ENCODE peak calls at places on chromosomes 2 and 18, in eight cellular contexts. S is neuronal stem cell; U is CD4-positive, CD25-positive, alpha-beta regulatory T cell; P is H1; Y is adipocyte; M is fibroblast of lung; Q is hepatocyte; H is SK-N-SH. L is an unnamed sample.

GRCh38 chr2:9377461-9378097 is 45.7 kb downstream of the ITGB1BP1 start:
- DNase-seq in S (no peak), U (no peak), P (no peak), Y (no peak), M (no peak), Q (no peak), H (no peak), L (no peak)

GRCh38 chr18:47323158-47323557 is 71.7 kb upstream of the SKOR2 start:
- DNase-seq in S (no peak), U (no peak), P (no peak), Y (no peak), M (peak; percentile 25), Q (no peak), H (no peak), L (no peak)

GRCh38 chr2:29187926-29188325 is 72.7 kb downstream of the CLIP4 start:
- DNase-seq in S (no peak), U (no peak), P (no peak), Y (peak; percentile 39), M (peak; percentile 73), Q (no peak), H (no peak), L (no peak)

GRCh38 chr18:27735117-27735516 is 441.8 kb downstream of the CDH2 start:
- DNase-seq in S (no peak), U (no peak), P (no peak), Y (no peak), M (no peak), Q (no peak), H (no peak), L (no peak)

GRCh38 chr2:55922488-55922887 is 1.1 kb downstream of the EFEMP1 start:
- DNase-seq in S (peak; percentile 23), U (no peak), P (peak; percentile 48), Y (no peak), M (peak; percentile 61), Q (peak; percentile 36), H (no peak), L (no peak)

GRCh38 chr2:164843346-164843841 is 1.8 kb upstream of the COBLL1 start:
- DNase-seq in S (no peak), U (no peak), P (no peak), Y (peak; percentile 44), M (no peak), Q (peak; percentile 42), H (no peak), L (no peak)

GRCh38 chr2:240644171-240644651 is 18.9 kb downstream of the GPR35 start:
- DNase-seq in S (no peak), U (no peak), P (peak; percentile 31), Y (no peak), M (no peak), Q (no peak), H (peak; percentile 32), L (no peak)

GRCh38 chr18:267380-267687 is 513 bp downstream of the THOC1 start:
- DNase-seq in S (no peak), U (no peak), P (no peak), Y (no peak), M (no peak), Q (peak; percentile 62), H (no peak), L (no peak)

GRCh38 chr2:182047544-182047943 is 61.9 kb downstream of the PPP1R1C start:
- DNase-seq in S (no peak), U (no peak), P (no peak), Y (peak; percentile 54), M (no peak), Q (no peak), H (no peak), L (no peak)

GRCh38 chr2:126678278-126679073 is 22.5 kb downstream of the GYPC start:
- DNase-seq in S (no peak), U (no peak), P (no peak), Y (no peak), M (no peak), Q (no peak), H (no peak), L (no peak)

GRCh38 chr2:162840598-162841246 is 2.2 kb upstream of the KCNH7 start:
- DNase-seq in S (peak; percentile 93), U (no peak), P (peak; percentile 81), Y (peak; percentile 76), M (peak; percentile 78), Q (peak; percentile 90), H (no peak), L (no peak)

GRCh38 chr18:36772339-36772738 is 56.5 kb downstream of the TPGS2 start:
- DNase-seq in S (no peak), U (no peak), P (no peak), Y (peak; percentile 37), M (peak; percentile 58), Q (no peak), H (no peak), L (no peak)

DNA sequence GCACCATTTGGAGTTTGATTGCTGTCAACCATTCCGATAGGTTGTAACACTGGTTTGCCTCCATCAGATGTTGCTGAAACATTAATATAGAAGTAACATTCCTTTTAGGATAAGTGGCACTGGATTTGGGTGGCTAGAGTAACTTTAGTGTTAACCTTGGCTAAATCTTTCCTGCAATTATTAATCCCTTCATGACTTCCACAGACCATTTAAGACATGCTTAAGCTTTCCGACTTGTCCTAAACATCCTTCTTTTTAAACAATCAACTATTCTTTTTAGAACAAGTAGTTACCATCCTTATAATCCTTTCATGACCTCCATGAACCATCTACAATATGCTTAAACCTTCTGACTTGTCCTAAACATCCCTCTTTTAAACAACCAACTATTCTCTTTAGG is 465.5 kb downstream of the DCDC2C start:
- DNase-seq in S (no peak), U (no peak), P (no peak), Y (no peak), M (no peak), Q (no peak), H (no peak), L (no peak)
- H3K9me3 ChIP-seq in S (peaks cover 4% of the 10 kb centered on the region), U (peaks cover 9% of the 10 kb centered on the region), P (peaks cover 26% of the 10 kb centered on the region), Y (peaks cover 37% of the 10 kb centered on the region), M (no peaks in the 10 kb centered on the region), Q (no peaks in the 10 kb centered on the region), H (peaks cover 35% of the 10 kb centered on the region), L (no peaks in the 10 kb centered on the region)

DNA sequence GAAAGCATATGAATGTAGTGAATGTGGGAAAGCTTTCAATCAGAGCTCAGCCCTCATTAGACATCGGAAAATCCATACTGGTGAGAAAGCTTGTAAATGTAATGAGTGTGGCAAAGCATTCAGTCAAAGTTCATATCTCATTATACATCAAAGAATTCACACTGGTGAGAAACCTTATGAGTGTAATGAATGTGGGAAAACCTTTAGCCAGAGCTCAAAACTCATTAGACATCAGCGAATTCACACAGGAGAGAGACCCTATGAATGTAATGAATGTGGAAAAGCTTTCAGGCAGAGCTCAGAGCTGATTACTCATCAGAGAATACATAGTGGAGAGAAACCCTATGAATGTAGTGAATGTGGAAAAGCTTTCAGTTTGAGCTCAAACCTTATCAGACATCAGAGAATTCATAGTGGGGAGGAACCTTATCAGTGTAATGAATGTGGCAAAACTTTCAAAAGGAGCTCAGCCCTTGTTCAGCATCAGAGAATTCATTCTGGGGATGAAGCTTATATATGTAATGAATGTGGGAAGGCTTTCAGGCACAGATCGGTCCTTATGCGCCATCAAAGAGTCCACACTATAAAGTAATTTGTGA is 5.0 kb downstream of the ZNF397 start:
- DNase-seq in S (no peak), U (no peak), P (no peak), Y (no peak), M (no peak), Q (no peak), H (no peak), L (no peak)
- H3K9me3 ChIP-seq in S (peaks cover 5% of the 10 kb centered on the region), U (peaks cover 23% of the 10 kb centered on the region), P (no peaks in the 10 kb centered on the region), Y (peaks cover 80% of the 10 kb centered on the region), M (peaks cover 3% of the 10 kb centered on the region), Q (no peaks in the 10 kb centered on the region), H (no peaks in the 10 kb centered on the region), L (no peaks in the 10 kb centered on the region)

GRCh38 chr18:45801396-45802004 is 24.0 kb upstream of the SIGLEC15 start:
- DNase-seq in S (no peak), U (no peak), P (no peak), Y (no peak), M (no peak), Q (no peak), H (no peak), L (no peak)
- H3K9me3 ChIP-seq in S (peaks cover 5% of the 10 kb centered on the region), U (peaks cover 5% of the 10 kb centered on the region), P (peaks cover 16% of the 10 kb centered on the region), Y (peaks cover 22% of the 10 kb centered on the region), M (no peaks in the 10 kb centered on the region), Q (peaks cover 7% of the 10 kb centered on the region), H (peaks cover 16% of the 10 kb centered on the region), L (no peaks in the 10 kb centered on the region)

GRCh38 chr2:16210841-16211240 is 270.5 kb downstream of the MYCN start:
- DNase-seq in S (no peak), U (no peak), P (no peak), Y (no peak), M (no peak), Q (no peak), H (no peak), L (no peak)

GRCh38 chr2:16209799-16210198 is 269.4 kb downstream of the MYCN start:
- DNase-seq in S (no peak), U (no peak), P (no peak), Y (no peak), M (no peak), Q (no peak), H (no peak), L (no peak)

GRCh38 chr2:16212321-16212720 is 272.0 kb downstream of the MYCN start:
- DNase-seq in S (no peak), U (no peak), P (no peak), Y (no peak), M (no peak), Q (no peak), H (no peak), L (no peak)

GRCh38 chr2:16208921-16209320 is 268.6 kb downstream of the MYCN start:
- DNase-seq in S (no peak), U (no peak), P (no peak), Y (no peak), M (no peak), Q (no peak), H (no peak), L (no peak)

DNA sequence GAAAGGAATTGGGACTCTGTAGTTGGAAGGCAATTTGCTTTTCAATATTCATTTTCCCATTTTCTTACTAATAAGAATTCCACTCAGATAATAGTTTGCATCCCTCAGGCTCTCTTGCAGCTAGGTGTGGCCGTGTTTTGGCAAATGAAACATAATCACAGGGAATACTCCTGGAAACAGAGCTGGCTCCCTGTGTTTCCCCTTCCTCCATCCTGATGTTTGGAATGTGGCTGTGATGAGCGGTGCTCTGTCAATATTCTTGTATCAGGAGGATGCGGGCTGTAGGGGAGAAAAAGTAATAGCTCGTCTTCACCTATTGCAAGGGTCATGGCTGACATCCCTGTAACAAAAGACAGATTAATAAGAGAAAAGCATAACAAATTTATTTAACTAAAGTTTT is 271.0 kb downstream of the MYCN start:
- DNase-seq in S (no peak), U (no peak), P (no peak), Y (no peak), M (no peak), Q (no peak), H (no peak), L (no peak)
- H3K9me3 ChIP-seq in S (peaks cover 3% of the 10 kb centered on the region), U (no peaks in the 10 kb centered on the region), P (no peaks in the 10 kb centered on the region), Y (peaks cover 11% of the 10 kb centered on the region), M (no peaks in the 10 kb centered on the region), Q (no peaks in the 10 kb centered on the region), H (no peaks in the 10 kb centered on the region), L (no peaks in the 10 kb centered on the region)

DNA sequence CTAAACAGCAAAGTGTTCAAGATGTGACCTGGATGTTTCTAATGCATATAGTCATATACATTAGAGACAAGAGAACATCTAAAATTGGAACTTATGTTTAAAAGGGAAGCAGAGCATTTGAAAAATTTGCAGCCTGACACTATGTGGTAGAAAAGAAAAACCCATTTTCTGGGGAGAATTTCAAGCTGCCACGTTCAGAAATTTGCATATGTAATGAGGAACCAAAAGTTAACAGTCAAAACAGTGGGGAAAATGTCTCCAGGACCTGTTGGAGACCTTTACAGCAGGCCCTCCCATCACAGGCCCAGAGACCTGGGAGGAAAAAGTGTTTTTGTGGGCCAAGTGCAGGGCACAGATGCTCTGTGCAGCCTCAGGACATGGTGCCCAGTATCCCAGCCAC is 8.2 kb upstream of the TMEM18 start:
- DNase-seq in S (no peak), U (no peak), P (no peak), Y (no peak), M (no peak), Q (no peak), H (no peak), L (no peak)
- H3K9me3 ChIP-seq in S (peaks cover 6% of the 10 kb centered on the region), U (peaks cover 32% of the 10 kb centered on the region), P (peaks cover 18% of the 10 kb centered on the region), Y (peaks cover 34% of the 10 kb centered on the region), M (no peaks in the 10 kb centered on the region), Q (no peaks in the 10 kb centered on the region), H (no peaks in the 10 kb centered on the region), L (no peaks in the 10 kb centered on the region)